ENCODE peak calls at places on chromosomes 7 and 10, in six cellular contexts. W is WTC11, U is HEK293T, A is HCT116, P is K562, Y is GM12878. D is an unnamed sample.

GRCh38 chr10:33099748-33100147 is 141.7 kb upstream of the ITGB1 start:
- DNase-seq in U (no peak), Y (no peak), A (no peak), P (no peak), W (no peak), D (no peak)

GRCh38 chr10:92897916-92898315 is 49.6 kb downstream of the EXOC6 start:
- DNase-seq in W (no peak), A (no peak), P (no peak), U (no peak), Y (no peak), D (no peak)

GRCh38 chr7:82347808-82348207 is 95.8 kb downstream of the CACNA2D1 start:
- DNase-seq in U (no peak), Y (no peak), P (no peak), A (no peak), W (no peak), D (no peak)

GRCh38 chr7:22601812-22602568 is 102.0 kb upstream of the STEAP1B start:
- DNase-seq in A (no peak), Y (no peak), U (no peak), W (no peak), P (no peak), D (no peak)

GRCh38 chr10:82397859-82398258 is 522.9 kb downstream of the NRG3 start:
- DNase-seq in Y (no peak), A (no peak), W (peak; percentile 19), P (no peak), U (no peak), D (no peak)

GRCh38 chr10:132401396-132402168 is 4.6 kb downstream of the PWWP2B start:
- DNase-seq in P (no peak), W (no peak), Y (no peak), A (no peak), U (no peak), D (no peak)

GRCh38 chr10:43235070-43235900 is 31.6 kb downstream of the RASGEF1A start:
- DNase-seq in U (no peak), W (peak; percentile 4), P (no peak), Y (no peak), A (no peak), D (no peak)

GRCh38 chr10:28569506-28570159 is 36.7 kb downstream of the WAC start:
- DNase-seq in W (no peak), P (peak; percentile 20), U (no peak), Y (no peak), A (no peak), D (no peak)

GRCh38 chr7:129773328-129773731 is 161.8 kb downstream of the NRF1 start:
- DNase-seq in A (no peak), P (no peak), U (no peak), W (no peak), Y (no peak), D (no peak)

GRCh38 chr7:154868901-154869300 is 134.0 kb downstream of the PAXIP1 start:
- DNase-seq in W (no peak), A (no peak), P (no peak), U (no peak), Y (no peak), D (no peak)

GRCh38 chr10:125134916-125135770 is 25.2 kb downstream of the CTBP2 start:
- DNase-seq in W (peak; percentile 21), P (no peak), A (no peak), U (no peak), Y (no peak), D (no peak)

DNA sequence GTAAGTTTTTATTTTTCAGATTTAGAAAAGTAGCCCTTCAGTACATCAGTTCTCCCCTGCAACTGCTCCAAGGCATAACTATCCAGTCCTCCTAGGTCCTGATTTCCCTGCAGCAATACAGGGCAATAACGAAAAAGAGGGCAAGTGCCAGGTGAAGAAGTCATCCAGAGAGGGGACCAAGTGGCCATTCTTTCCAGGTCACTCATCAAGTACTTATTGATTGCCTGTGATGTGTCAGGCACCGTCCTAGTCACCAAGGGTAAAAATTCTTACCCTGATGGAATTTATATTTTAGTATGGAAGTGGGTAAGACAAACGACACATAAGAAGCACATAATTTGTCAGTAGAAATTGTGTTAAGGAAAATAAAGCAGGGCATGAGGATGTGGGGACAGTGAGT is 67.1 kb upstream of the GSDME start:
- DNase-seq in W (no peak), U (no peak), P (no peak), Y (no peak), A (peak; percentile 75), D (no peak)
- TF ChIP-seq SP1 in W (no peak), U (no peak), P (no peak), Y (no peak), A (peak; percentile 82), D (no peak)

GRCh38 chr10:52283174-52283573 is 30.9 kb upstream of the DKK1 start:
- DNase-seq in W (no peak), P (no peak), U (no peak), A (no peak), Y (no peak), D (no peak)
- TF ChIP-seq SP1 in W (no peak), P (no peak), U (no peak), A (no peak), Y (no peak), D (no peak)

GRCh38 chr10:101938316-101939272 is 95.0 kb upstream of the KCNIP2 start:
- DNase-seq in W (no peak), U (no peak), P (no peak), A (peak; percentile 76), Y (no peak), D (no peak)
- TF ChIP-seq SP1 in W (no peak), U (no peak), P (no peak), A (peak; percentile 85), Y (no peak), D (no peak)

DNA sequence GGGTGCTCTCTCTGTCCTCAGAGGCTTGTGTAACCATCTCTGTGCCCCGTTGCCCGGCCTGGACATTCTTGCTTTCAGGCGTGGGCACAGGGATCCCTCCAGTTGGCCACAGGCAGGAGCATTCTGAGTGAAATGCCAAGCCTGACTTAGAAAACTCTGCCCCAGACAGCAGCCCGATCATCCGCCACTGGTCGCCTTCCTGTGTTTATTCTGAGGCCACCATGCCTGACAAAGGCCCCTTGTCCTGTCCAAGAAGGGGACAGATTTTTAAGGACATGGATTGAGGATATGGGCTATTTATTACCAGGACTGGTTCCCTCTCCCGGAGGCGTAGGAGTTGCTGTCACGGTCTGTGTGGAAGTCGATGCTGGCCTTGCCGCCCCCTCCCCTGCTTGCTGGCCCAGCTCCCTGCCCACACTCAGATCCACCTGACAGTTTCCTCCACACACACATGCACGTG is 54.3 kb downstream of the SPOCK2 start:
- DNase-seq in W (no peak), A (no peak), U (no peak), Y (no peak), P (no peak), D (no peak)
- TF ChIP-seq SP1 in W (no peak), A (no peak), U (no peak), Y (no peak), P (no peak), D (no peak)

DNA sequence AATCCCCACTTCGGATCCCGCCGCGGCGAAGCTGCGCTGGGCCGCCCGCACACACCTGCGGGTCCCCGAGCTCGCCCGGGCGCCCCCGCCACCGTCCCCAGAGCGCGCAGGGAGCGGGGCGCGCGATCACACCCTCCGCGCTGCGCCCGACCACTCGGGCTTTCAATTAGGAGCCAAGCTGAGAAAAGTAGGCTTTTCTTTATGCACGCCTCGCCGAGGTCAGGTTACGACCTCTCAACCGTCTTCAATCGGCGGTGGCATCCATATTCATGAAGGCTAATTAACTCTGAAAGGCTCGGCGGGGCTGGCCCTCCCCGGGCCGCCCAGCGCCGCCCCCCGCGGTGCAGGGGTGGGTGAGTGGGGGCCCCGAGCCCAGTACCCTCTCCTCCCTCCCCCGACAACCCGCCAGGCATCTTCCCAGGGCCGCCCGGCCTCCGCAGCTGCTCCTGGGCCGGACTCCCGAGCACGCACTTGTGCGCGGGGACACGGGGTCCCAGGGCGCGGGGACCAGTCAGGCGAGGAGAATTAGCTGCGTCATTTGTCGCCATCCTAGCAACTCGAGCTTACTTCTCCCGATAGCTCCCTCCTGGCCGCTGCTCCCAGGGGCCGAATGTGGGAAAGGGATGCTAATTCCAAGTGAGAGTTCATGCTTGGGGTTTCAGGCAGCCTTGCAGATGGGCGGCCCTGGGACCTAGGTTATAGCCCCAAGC is 155.5 kb upstream of the LYZL2 start:
- DNase-seq in P (no peak), A (no peak), Y (no peak), W (peak; percentile 85), U (peak; percentile 70), D (peak; percentile 85)
- TF ChIP-seq SP1 in P (no peak), A (no peak), Y (no peak), W (peak; percentile 58), U (no peak), D (peak; percentile 35)

DNA sequence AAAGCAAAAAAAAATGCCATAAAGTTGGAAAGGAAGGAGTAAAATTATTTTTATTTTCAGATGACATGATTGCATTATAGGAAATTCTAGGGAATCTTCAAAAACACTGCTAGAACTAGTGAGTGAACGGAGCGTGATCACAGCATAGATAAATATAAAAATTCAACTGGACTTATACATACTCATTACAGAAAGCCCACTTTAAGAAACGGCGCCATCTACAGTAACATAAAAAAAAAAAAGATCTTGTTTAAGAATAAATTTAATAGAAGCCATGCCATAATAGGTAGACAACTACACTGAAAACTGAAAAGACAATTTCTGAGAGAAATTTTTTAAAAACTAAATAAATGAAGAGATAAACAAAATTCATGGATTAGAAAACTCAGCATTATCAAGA is 623.1 kb upstream of the MGMT start:
- DNase-seq in U (no peak), P (no peak), W (no peak), A (peak; percentile 2), Y (no peak), D (no peak)
- TF ChIP-seq SP1 in U (no peak), P (no peak), W (no peak), A (no peak), Y (no peak), D (no peak)

GRCh38 chr7:158255156-158255555 is 332.5 kb downstream of the PTPRN2 start:
- DNase-seq in P (no peak), W (peak; percentile 3), A (no peak), U (no peak), Y (no peak), D (no peak)

GRCh38 chr7:158249692-158250091 is 337.9 kb downstream of the PTPRN2 start:
- DNase-seq in U (no peak), Y (no peak), P (no peak), W (no peak), A (no peak), D (no peak)

GRCh38 chr7:158251061-158251965 is 336.3 kb downstream of the PTPRN2 start:
- DNase-seq in Y (no peak), U (no peak), P (no peak), A (no peak), W (peak; percentile 3), D (peak; percentile 14)

GRCh38 chr7:158252837-158253669 is 334.6 kb downstream of the PTPRN2 start:
- DNase-seq in A (no peak), W (peak; percentile 8), P (no peak), U (no peak), Y (no peak), D (no peak)

GRCh38 chr7:158252081-158252836 is 335.4 kb downstream of the PTPRN2 start:
- DNase-seq in U (no peak), W (peak; percentile 4), A (no peak), Y (no peak), P (no peak), D (peak; percentile 38)
- TF ChIP-seq SP1 in U (no peak), W (no peak), A (no peak), Y (no peak), P (no peak), D (no peak)

DNA sequence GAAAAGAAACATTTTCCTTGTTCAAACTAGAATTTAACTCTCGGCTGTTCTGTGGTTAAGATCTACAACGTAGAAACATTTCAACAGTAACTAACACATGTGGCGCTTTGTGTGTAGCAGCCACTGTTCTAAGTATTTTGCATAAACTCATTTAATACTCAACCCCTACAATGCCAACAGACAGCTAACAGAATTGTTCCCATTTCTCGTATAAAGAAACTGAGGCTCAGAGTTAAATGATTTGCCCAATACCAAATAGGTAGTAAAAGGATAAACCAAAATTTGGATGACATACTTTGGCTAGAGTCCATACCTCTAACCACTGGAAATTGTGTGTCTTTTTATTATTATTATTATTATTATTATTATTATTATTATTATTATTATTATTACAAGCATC is 72.5 kb upstream of the LRRN3 start:
- DNase-seq in Y (no peak), P (no peak), W (no peak), A (no peak), U (no peak), D (no peak)
- TF ChIP-seq SP1 in Y (no peak), P (no peak), W (no peak), A (no peak), U (no peak), D (no peak)